ENCODE peak calls at places on chromosome 16, in four cellular contexts. H is activated T-cell treated with anti-CD3 and anti-CD28 coated beads, Interleukin-2, amount 50 U/mL, for 4 hours; R is GF-D8; I is iPS DF 6.9. Z is an unnamed sample.
A peak's percentile ranks its signal among the peaks of the same experiment; 100 is the strongest.

GRCh38 chr16:11398136-11398535 is 52.9 kb downstream of the RMI2 start:
- DNase-seq in H (no peak), R (no peak), I (no peak), Z (no peak)

GRCh38 chr16:27199235-27199586 is 4.1 kb upstream of the KDM8 start:
- DNase-seq in H (no peak), R (no peak), I (no peak), Z (no peak)

GRCh38 chr16:383326-384020 is 1.7 kb upstream of the PGAP6 start:
- DNase-seq in H (peak; percentile 37), R (no peak), I (no peak), Z (no peak)

GRCh38 chr16:24255446-24256352 is at the start of gene CACNG3:
- DNase-seq in H (peak; percentile 7), R (no peak), I (peak; percentile 57), Z (peak; percentile 43)

GRCh38 chr16:165218-165538 is 600 bp upstream of the HBM start:
- DNase-seq in H (no peak), R (no peak), I (no peak), Z (no peak)

GRCh38 chr16:11183035-11183812 is 72.8 kb downstream of the SOCS1 start:
- DNase-seq in H (no peak), R (no peak), I (no peak), Z (no peak)

GRCh38 chr16:31714899-31715504 is 158.6 kb upstream of the ZNF267 start:
- DNase-seq in H (no peak), R (no peak), I (no peak), Z (no peak)

GRCh38 chr16:26765087-26765486 is 301.6 kb upstream of the C16orf82 start:
- DNase-seq in H (no peak), R (no peak), I (no peak), Z (no peak)

GRCh38 chr16:78298986-78299385 is 199.5 kb downstream of the WWOX start:
- DNase-seq in H (no peak), R (no peak), I (no peak), Z (no peak)

GRCh38 chr16:1152123-1152638 is 725 bp upstream of the CACNA1H start:
- DNase-seq in H (peak; percentile 64), R (no peak), I (no peak), Z (no peak)

GRCh38 chr16:14562691-14563491 is 67.2 kb downstream of the PARN start:
- DNase-seq in H (no peak), R (no peak), I (no peak), Z (no peak)

GRCh38 chr16:47571049-47571448 is 109.9 kb downstream of the PHKB start:
- DNase-seq in H (no peak), R (no peak), I (no peak), Z (no peak)

GRCh38 chr16:12900599-12901203 is 697 bp upstream of the SHISA9 start:
- DNase-seq in H (no peak), R (no peak), I (no peak), Z (no peak)

GRCh38 chr16:35154627-35155026 is 1695.2 kb downstream of the TP53TG3F start:
- DNase-seq in H (no peak), R (no peak), I (no peak), Z (no peak)

GRCh38 chr16:56931769-56932587 is at the start of gene HERPUD1:
- DNase-seq in H (peak; percentile 99), R (peak; percentile 86), I (peak; percentile 92), Z (peak; percentile 88)

GRCh38 chr16:27325736-27326135 is 12.0 kb downstream of the IL4R start:
- DNase-seq in H (no peak), R (no peak), I (no peak), Z (no peak)

GRCh38 chr16:64133396-64133795 is 988.5 kb downstream of the CDH11 start:
- DNase-seq in H (no peak), R (no peak), I (no peak), Z (no peak)

GRCh38 chr16:84081446-84081989 is 35.2 kb downstream of the MBTPS1 start:
- DNase-seq in H (no peak), R (no peak), I (no peak), Z (no peak)

GRCh38 chr16:21702259-21702658 is 38.5 kb downstream of the OTOA start:
- DNase-seq in H (no peak), R (no peak), I (no peak), Z (no peak)

GRCh38 chr16:48535831-48536599 is 74.0 kb downstream of the N4BP1 start:
- DNase-seq in H (no peak), R (peak; percentile 81), I (no peak), Z (peak; percentile 57)